ENCODE peak calls at places on chromosomes 13 and 19, in six cellular contexts. One of them, this sample, is unnamed. For H3K4me1, the result is how much of the 10 kb centered on the place peaks cover.

GRCh38 chr13:101869553-101869952 is 417.1 kb downstream of the ITGBL1 start:
- DNase-seq in body of pancreas: no peak
- DNase-seq in transverse colon: no peak
- DNase-seq in ovary: no peak
- DNase-seq in tibial nerve: no peak
- DNase-seq in HCT116: no peak
- DNase-seq in this sample: no peak

GRCh38 chr19:33248954-33249613 is 23.4 kb upstream of the SLC7A10 start:
- DNase-seq in body of pancreas: peak
- DNase-seq in transverse colon: no peak
- DNase-seq in ovary: no peak
- DNase-seq in tibial nerve: no peak
- DNase-seq in HCT116: no peak
- DNase-seq in this sample: no peak

GRCh38 chr13:110062777-110063442 is 244.0 kb downstream of the COL4A1 start:
- DNase-seq in body of pancreas: no peak
- DNase-seq in transverse colon: no peak
- DNase-seq in ovary: no peak
- DNase-seq in tibial nerve: no peak
- DNase-seq in HCT116: no peak
- DNase-seq in this sample: no peak

GRCh38 chr19:40724848-40725247 is 7.9 kb downstream of the ITPKC start:
- DNase-seq in body of pancreas: no peak
- DNase-seq in transverse colon: no peak
- DNase-seq in ovary: no peak
- DNase-seq in tibial nerve: no peak
- DNase-seq in HCT116: no peak
- DNase-seq in this sample: no peak

GRCh38 chr19:44741841-44742352 is 6.6 kb upstream of the BCL3 start:
- DNase-seq in body of pancreas: peak
- DNase-seq in transverse colon: peak
- DNase-seq in ovary: peak
- DNase-seq in tibial nerve: peak
- DNase-seq in HCT116: peak
- DNase-seq in this sample: peak

GRCh38 chr13:36758345-36758744 is 60.7 kb upstream of the RFXAP start:
- DNase-seq in body of pancreas: peak
- DNase-seq in transverse colon: no peak
- DNase-seq in ovary: no peak
- DNase-seq in tibial nerve: no peak
- DNase-seq in HCT116: no peak
- DNase-seq in this sample: no peak

GRCh38 chr13:48500652-48501197 is 32.2 kb downstream of the RCBTB2 start:
- DNase-seq in body of pancreas: peak
- DNase-seq in transverse colon: no peak
- DNase-seq in ovary: no peak
- DNase-seq in tibial nerve: no peak
- DNase-seq in HCT116: no peak
- DNase-seq in this sample: no peak

GRCh38 chr19:42440357-42441046 is 2.2 kb downstream of the CXCL17 start:
- DNase-seq in body of pancreas: peak
- DNase-seq in transverse colon: peak
- DNase-seq in ovary: peak
- DNase-seq in tibial nerve: peak
- DNase-seq in HCT116: peak
- DNase-seq in this sample: peak

GRCh38 chr19:48190288-48191284 is 20.1 kb downstream of the ZSWIM9 start:
- DNase-seq in body of pancreas: peak
- DNase-seq in transverse colon: peak
- DNase-seq in ovary: no peak
- DNase-seq in tibial nerve: no peak
- DNase-seq in HCT116: peak
- DNase-seq in this sample: peak

GRCh38 chr19:50537306-50537685 is 23.6 kb upstream of the ASPDH start:
- DNase-seq in body of pancreas: no peak
- DNase-seq in transverse colon: no peak
- DNase-seq in ovary: no peak
- DNase-seq in tibial nerve: no peak
- DNase-seq in HCT116: no peak
- DNase-seq in this sample: no peak

GRCh38 chr13:77779461-77780272 is 82.2 kb downstream of the SLAIN1 start:
- DNase-seq in body of pancreas: peak
- DNase-seq in transverse colon: peak
- DNase-seq in ovary: peak
- DNase-seq in tibial nerve: no peak
- DNase-seq in HCT116: peak
- DNase-seq in this sample: peak

GRCh38 chr19:34879563-34879962 is 47.1 kb upstream of the ZNF30 start:
- DNase-seq in body of pancreas: no peak
- DNase-seq in transverse colon: no peak
- DNase-seq in ovary: no peak
- DNase-seq in tibial nerve: no peak
- DNase-seq in HCT116: no peak
- DNase-seq in this sample: no peak

GRCh38 chr13:61884830-61885229 is 469.2 kb upstream of the PCDH20 start:
- DNase-seq in body of pancreas: no peak
- DNase-seq in transverse colon: no peak
- DNase-seq in ovary: no peak
- DNase-seq in tibial nerve: no peak
- DNase-seq in HCT116: no peak
- DNase-seq in this sample: no peak

GRCh38 chr13:102680842-102681725 is 13.8 kb downstream of the METTL21C start:
- DNase-seq in body of pancreas: no peak
- DNase-seq in transverse colon: no peak
- DNase-seq in ovary: no peak
- DNase-seq in tibial nerve: no peak
- DNase-seq in HCT116: no peak
- DNase-seq in this sample: no peak

GRCh38 chr13:51858433-51859247 is 3.1 kb upstream of the CCDC70 start:
- DNase-seq in body of pancreas: no peak
- DNase-seq in transverse colon: no peak
- DNase-seq in ovary: no peak
- DNase-seq in tibial nerve: no peak
- DNase-seq in HCT116: no peak
- DNase-seq in this sample: no peak

GRCh38 chr13:22285867-22286632 is 615.2 kb downstream of the FGF9 start:
- DNase-seq in body of pancreas: no peak
- DNase-seq in transverse colon: no peak
- DNase-seq in ovary: no peak
- DNase-seq in tibial nerve: no peak
- DNase-seq in HCT116: no peak
- DNase-seq in this sample: no peak

GRCh38 chr13:35690546-35690945 is 214.1 kb upstream of the MAB21L1 start:
- DNase-seq in body of pancreas: no peak
- DNase-seq in transverse colon: no peak
- DNase-seq in ovary: no peak
- DNase-seq in tibial nerve: no peak
- DNase-seq in HCT116: no peak
- DNase-seq in this sample: no peak

GRCh38 chr19:52922841-52923781 is at the start of gene ZNF888:
- DNase-seq in body of pancreas: peak
- DNase-seq in transverse colon: peak
- DNase-seq in ovary: peak
- DNase-seq in tibial nerve: peak
- DNase-seq in HCT116: peak
- DNase-seq in this sample: peak

GRCh38 chr13:59483441-59484116 is 680.1 kb downstream of the DIAPH3 start:
- DNase-seq in body of pancreas: peak
- DNase-seq in transverse colon: no peak
- DNase-seq in ovary: no peak
- DNase-seq in tibial nerve: no peak
- DNase-seq in HCT116: no peak
- DNase-seq in this sample: no peak

GRCh38 chr19:52221831-52222375 is 32.1 kb downstream of the PPP2R1A start:
- DNase-seq in body of pancreas: no peak
- DNase-seq in transverse colon: no peak
- DNase-seq in ovary: no peak
- DNase-seq in tibial nerve: no peak
- DNase-seq in HCT116: no peak
- DNase-seq in this sample: no peak

GRCh38 chr19:3656747-3657394 is 30.3 kb upstream of the CACTIN start:
- DNase-seq in body of pancreas: no peak
- DNase-seq in transverse colon: no peak
- DNase-seq in ovary: no peak
- DNase-seq in tibial nerve: no peak
- DNase-seq in HCT116: no peak
- DNase-seq in this sample: no peak

GRCh38 chr13:31242342-31242741 is 42.6 kb downstream of the B3GLCT start:
- DNase-seq in body of pancreas: no peak
- DNase-seq in transverse colon: no peak
- DNase-seq in ovary: no peak
- DNase-seq in tibial nerve: no peak
- DNase-seq in HCT116: no peak
- DNase-seq in this sample: no peak

GRCh38 chr13:76023644-76024043 is 387.5 kb downstream of the LMO7 start:
- DNase-seq in body of pancreas: no peak
- DNase-seq in transverse colon: no peak
- DNase-seq in ovary: no peak
- DNase-seq in tibial nerve: no peak
- DNase-seq in HCT116: no peak
- DNase-seq in this sample: no peak

GRCh38 chr19:18172331-18173053 is 1.1 kb upstream of the IFI30 start:
- DNase-seq in body of pancreas: no peak
- DNase-seq in transverse colon: no peak
- DNase-seq in ovary: no peak
- DNase-seq in tibial nerve: no peak
- DNase-seq in HCT116: no peak
- DNase-seq in this sample: no peak

GRCh38 chr19:18173054-18173571 is 500 bp upstream of the IFI30 start:
- DNase-seq in body of pancreas: peak
- DNase-seq in transverse colon: peak
- DNase-seq in ovary: no peak
- DNase-seq in tibial nerve: no peak
- DNase-seq in HCT116: no peak
- DNase-seq in this sample: peak

GRCh38 chr19:18176367-18177310 is 3.0 kb downstream of the IFI30 start:
- DNase-seq in body of pancreas: no peak
- DNase-seq in transverse colon: no peak
- DNase-seq in ovary: no peak
- DNase-seq in tibial nerve: no peak
- DNase-seq in HCT116: no peak
- DNase-seq in this sample: no peak

GRCh38 chr19:18173572-18174294 is at the start of gene IFI30:
- DNase-seq in body of pancreas: peak
- DNase-seq in transverse colon: peak
- DNase-seq in ovary: peak
- DNase-seq in tibial nerve: peak
- DNase-seq in HCT116: no peak
- DNase-seq in this sample: peak

GRCh38 chr19:18174983-18175382 is 1.4 kb downstream of the IFI30 start:
- DNase-seq in body of pancreas: no peak
- DNase-seq in transverse colon: no peak
- DNase-seq in ovary: no peak
- DNase-seq in tibial nerve: no peak
- DNase-seq in HCT116: no peak
- DNase-seq in this sample: no peak
- H3K4me1 ChIP-seq in body of pancreas: under half
- H3K4me1 ChIP-seq in transverse colon: under half
- H3K4me1 ChIP-seq in ovary: under half
- H3K4me1 ChIP-seq in tibial nerve: under half
- H3K4me1 ChIP-seq in HCT116: under half
- H3K4me1 ChIP-seq in this sample: under half

GRCh38 chr19:12669272-12670158 is 2.9 kb downstream of the WDR83 start:
- DNase-seq in body of pancreas: peak
- DNase-seq in transverse colon: peak
- DNase-seq in ovary: peak
- DNase-seq in tibial nerve: peak
- DNase-seq in HCT116: peak
- DNase-seq in this sample: peak
- TF ChIP-seq POLR2A in body of pancreas: peak
- TF ChIP-seq POLR2A in transverse colon: peak
- TF ChIP-seq POLR2A in ovary: peak
- TF ChIP-seq POLR2A in tibial nerve: peak
- TF ChIP-seq POLR2A in HCT116: peak
- TF ChIP-seq POLR2A in this sample: peak

DNA sequence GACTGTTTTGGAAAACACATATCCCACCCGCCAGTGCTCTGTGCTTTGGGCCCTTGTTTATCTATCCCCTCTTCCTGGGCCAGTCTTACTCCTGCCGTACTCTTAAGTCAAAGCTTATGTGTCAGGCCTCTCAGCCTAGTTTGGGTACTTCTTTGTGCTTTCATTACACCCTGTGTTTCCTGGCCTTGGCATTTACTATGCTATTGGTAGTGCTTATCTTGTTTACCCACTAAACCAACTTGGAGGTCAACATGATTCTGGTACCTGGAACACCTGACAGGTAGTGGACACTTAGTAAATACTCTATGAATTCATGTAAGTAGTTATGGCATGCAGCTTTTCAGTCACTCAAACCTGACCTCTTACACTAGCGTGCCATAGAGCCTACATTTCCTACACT is 2.4 kb downstream of the POLR1D start:
- DNase-seq in body of pancreas: peak
- DNase-seq in transverse colon: no peak
- DNase-seq in ovary: no peak
- DNase-seq in tibial nerve: no peak
- DNase-seq in HCT116: no peak
- DNase-seq in this sample: no peak
- H3K4me1 ChIP-seq in body of pancreas: half or more
- H3K4me1 ChIP-seq in transverse colon: under half
- H3K4me1 ChIP-seq in ovary: under half
- H3K4me1 ChIP-seq in tibial nerve: under half
- H3K4me1 ChIP-seq in HCT116: under half
- H3K4me1 ChIP-seq in this sample: under half

GRCh38 chr19:29503140-29503758 is 22.5 kb upstream of the VSTM2B start:
- DNase-seq in body of pancreas: no peak
- DNase-seq in transverse colon: no peak
- DNase-seq in ovary: no peak
- DNase-seq in tibial nerve: no peak
- DNase-seq in HCT116: no peak
- DNase-seq in this sample: no peak

GRCh38 chr19:29503785-29504184 is 22.0 kb upstream of the VSTM2B start:
- DNase-seq in body of pancreas: no peak
- DNase-seq in transverse colon: no peak
- DNase-seq in ovary: no peak
- DNase-seq in tibial nerve: no peak
- DNase-seq in HCT116: no peak
- DNase-seq in this sample: no peak

GRCh38 chr19:29505034-29505824 is 20.6 kb upstream of the VSTM2B start:
- DNase-seq in body of pancreas: no peak
- DNase-seq in transverse colon: no peak
- DNase-seq in ovary: no peak
- DNase-seq in tibial nerve: no peak
- DNase-seq in HCT116: no peak
- DNase-seq in this sample: no peak

GRCh38 chr19:29502581-29502850 is 23.3 kb upstream of the VSTM2B start:
- DNase-seq in body of pancreas: no peak
- DNase-seq in transverse colon: no peak
- DNase-seq in ovary: no peak
- DNase-seq in tibial nerve: no peak
- DNase-seq in HCT116: no peak
- DNase-seq in this sample: no peak

DNA sequence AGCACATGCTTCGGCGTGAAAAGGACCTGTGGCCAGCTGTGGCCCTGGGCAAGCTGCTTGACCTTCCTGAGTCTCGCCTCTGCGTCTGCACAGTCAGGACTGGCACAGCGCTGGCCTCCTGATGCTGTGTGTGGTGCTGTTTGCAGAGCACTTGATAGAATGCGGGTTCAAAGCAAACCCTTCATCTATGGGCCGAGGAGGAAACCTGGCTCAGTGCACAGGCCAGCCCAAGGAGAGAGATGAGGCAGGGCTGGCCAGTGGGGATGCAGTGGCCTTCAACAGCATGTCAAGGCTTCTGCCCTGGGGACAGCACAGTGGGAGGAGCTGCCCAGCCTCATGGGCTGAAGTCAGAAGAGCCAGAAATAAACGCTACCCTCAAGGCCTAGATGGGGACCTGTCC is 21.3 kb upstream of the VSTM2B start:
- DNase-seq in body of pancreas: no peak
- DNase-seq in transverse colon: no peak
- DNase-seq in ovary: no peak
- DNase-seq in tibial nerve: no peak
- DNase-seq in HCT116: no peak
- DNase-seq in this sample: no peak
- TF ChIP-seq POLR2A in body of pancreas: no peak
- TF ChIP-seq POLR2A in transverse colon: no peak
- TF ChIP-seq POLR2A in ovary: no peak
- TF ChIP-seq POLR2A in tibial nerve: no peak
- TF ChIP-seq POLR2A in HCT116: no peak
- TF ChIP-seq POLR2A in this sample: no peak